ENCODE peak calls at places on chromosomes 16 and 17, in nine cellular contexts. O is neural crest cell, F is heart right ventricle, T is foreskin fibroblast, S is A549, G is progenitor cell of endocrine pancreas, Q is pancreas, J is stomach, B is body of pancreas. H is an unnamed sample.

GRCh38 chr17:2214047-2214717 is 89.4 kb downstream of the SMG6 start:
- DNase-seq in T (peak; percentile 93), S (no peak), J (no peak), B (no peak), O (no peak), G (no peak), Q (no peak), F (peak; percentile 58), H (no peak)

GRCh38 chr16:85556456-85557082 is 56.6 kb upstream of the GSE1 start:
- DNase-seq in Q (peak; percentile 80), G (peak; percentile 35), T (no peak), S (peak; percentile 53), J (peak; percentile 63), O (no peak), F (peak; percentile 69), B (peak; percentile 65), H (no peak)

GRCh38 chr17:3750296-3750695 is 26.6 kb downstream of the HASPIN start:
- DNase-seq in F (no peak), G (no peak), B (no peak), J (no peak), S (no peak), O (no peak), T (no peak), Q (no peak), H (no peak)

GRCh38 chr17:69457603-69458002 is 43.1 kb downstream of the MAP2K6 start:
- DNase-seq in G (no peak), T (no peak), O (no peak), Q (no peak), S (no peak), F (no peak), B (no peak), J (no peak), H (no peak)

GRCh38 chr17:18026408-18026776 is 12.6 kb downstream of the ATPAF2 start:
- DNase-seq in T (peak; percentile 76), Q (no peak), B (no peak), F (peak; percentile 60), G (no peak), J (no peak), S (no peak), O (no peak), H (no peak)

GRCh38 chr17:31686495-31686894 is 172.5 kb downstream of the COPRS start:
- DNase-seq in Q (no peak), J (no peak), S (no peak), F (no peak), O (no peak), B (no peak), G (no peak), T (no peak), H (no peak)

GRCh38 chr16:81405702-81406113 is 38.9 kb upstream of the CMIP start:
- DNase-seq in J (peak; percentile 44), O (no peak), B (peak; percentile 34), S (peak; percentile 96), Q (no peak), F (no peak), T (peak; percentile 80), G (peak; percentile 12), H (peak; percentile 98)

GRCh38 chr17:48074322-48075054 is 26.3 kb downstream of the NFE2L1 start:
- DNase-seq in F (peak; percentile 84), O (peak; percentile 76), Q (no peak), B (peak; percentile 78), S (peak; percentile 72), G (peak; percentile 50), T (peak; percentile 69), J (peak; percentile 83), H (peak; percentile 50)

GRCh38 chr17:49235896-49236295 is 5.3 kb upstream of the PHOSPHO1 start:
- DNase-seq in O (no peak), Q (no peak), T (no peak), F (no peak), S (no peak), G (no peak), B (no peak), J (no peak), H (no peak)

GRCh38 chr16:2468142-2468724 is 2.9 kb upstream of the NTN3 start:
- DNase-seq in G (no peak), O (no peak), J (no peak), Q (peak; percentile 70), B (no peak), F (no peak), S (peak; percentile 23), T (no peak), H (no peak)

GRCh38 chr17:6648181-6648580 is 3.2 kb downstream of the MED31 start:
- DNase-seq in G (no peak), S (peak; percentile 76), B (no peak), F (no peak), T (no peak), J (no peak), Q (no peak), O (no peak), H (no peak)

GRCh38 chr17:64622931-64623654 is 39.0 kb downstream of the SMURF2 start:
- DNase-seq in Q (no peak), T (peak; percentile 70), B (no peak), F (no peak), J (no peak), S (peak; percentile 68), G (no peak), O (no peak), H (peak; percentile 80)

GRCh38 chr17:8062435-8062806 is 23.6 kb downstream of the ALOX15B start:
- DNase-seq in T (no peak), S (no peak), G (no peak), O (no peak), J (no peak), F (no peak), Q (no peak), B (no peak), H (no peak)

GRCh38 chr16:25838724-25839186 is 147.0 kb downstream of the HS3ST4 start:
- DNase-seq in G (peak; percentile 24), B (peak; percentile 33), T (peak; percentile 14), S (peak; percentile 19), O (peak; percentile 31), J (no peak), F (peak; percentile 10), Q (no peak), H (no peak)

GRCh38 chr16:35743101-35743692 is 2283.8 kb downstream of the TP53TG3F start:
- DNase-seq in S (no peak), T (no peak), O (no peak), G (no peak), B (no peak), J (no peak), F (no peak), Q (no peak), H (no peak)

GRCh38 chr16:83723244-83723643 is 84.5 kb upstream of the HSBP1 start:
- DNase-seq in J (no peak), S (no peak), T (no peak), F (no peak), Q (no peak), B (no peak), G (no peak), O (no peak), H (no peak)

GRCh38 chr16:69798466-69798865 is 36.3 kb downstream of the WWP2 start:
- DNase-seq in F (peak; percentile 8), B (no peak), S (no peak), J (no peak), Q (no peak), T (no peak), G (no peak), O (no peak), H (no peak)
- TF ChIP-seq CTCF in F (peak; percentile 35), B (peak; percentile 50), S (peak; percentile 36), J (no peak), Q (no peak), T (peak; percentile 38), G (peak; percentile 36), O (peak; percentile 46), H (no peak)

GRCh38 chr17:38532451-38532850 is 73.3 kb downstream of the SRCIN1 start:
- DNase-seq in G (no peak), J (no peak), S (no peak), B (no peak), O (no peak), F (no peak), Q (no peak), T (no peak), H (no peak)
- TF ChIP-seq CTCF in G (no peak), J (no peak), S (no peak), B (no peak), O (no peak), F (no peak), Q (no peak), T (no peak), H (no peak)

GRCh38 chr16:732936-733335 is 6.0 kb downstream of the HAGHL start:
- DNase-seq in S (no peak), F (no peak), B (no peak), Q (peak; percentile 69), O (no peak), J (no peak), T (no peak), G (no peak), H (no peak)

GRCh38 chr16:734208-734980 is 6.4 kb downstream of the CIAO3 start:
- DNase-seq in J (no peak), G (no peak), B (no peak), S (no peak), O (no peak), Q (peak; percentile 67), F (no peak), T (no peak), H (no peak)

GRCh38 chr16:732332-732731 is 5.4 kb downstream of the HAGHL start:
- DNase-seq in T (no peak), B (no peak), J (no peak), S (no peak), F (no peak), O (no peak), G (no peak), Q (no peak), H (no peak)

GRCh38 chr16:734981-735881 is 5.6 kb downstream of the CIAO3 start:
- DNase-seq in T (no peak), S (no peak), F (no peak), G (no peak), J (no peak), B (no peak), Q (peak; percentile 67), O (no peak), H (no peak)

DNA sequence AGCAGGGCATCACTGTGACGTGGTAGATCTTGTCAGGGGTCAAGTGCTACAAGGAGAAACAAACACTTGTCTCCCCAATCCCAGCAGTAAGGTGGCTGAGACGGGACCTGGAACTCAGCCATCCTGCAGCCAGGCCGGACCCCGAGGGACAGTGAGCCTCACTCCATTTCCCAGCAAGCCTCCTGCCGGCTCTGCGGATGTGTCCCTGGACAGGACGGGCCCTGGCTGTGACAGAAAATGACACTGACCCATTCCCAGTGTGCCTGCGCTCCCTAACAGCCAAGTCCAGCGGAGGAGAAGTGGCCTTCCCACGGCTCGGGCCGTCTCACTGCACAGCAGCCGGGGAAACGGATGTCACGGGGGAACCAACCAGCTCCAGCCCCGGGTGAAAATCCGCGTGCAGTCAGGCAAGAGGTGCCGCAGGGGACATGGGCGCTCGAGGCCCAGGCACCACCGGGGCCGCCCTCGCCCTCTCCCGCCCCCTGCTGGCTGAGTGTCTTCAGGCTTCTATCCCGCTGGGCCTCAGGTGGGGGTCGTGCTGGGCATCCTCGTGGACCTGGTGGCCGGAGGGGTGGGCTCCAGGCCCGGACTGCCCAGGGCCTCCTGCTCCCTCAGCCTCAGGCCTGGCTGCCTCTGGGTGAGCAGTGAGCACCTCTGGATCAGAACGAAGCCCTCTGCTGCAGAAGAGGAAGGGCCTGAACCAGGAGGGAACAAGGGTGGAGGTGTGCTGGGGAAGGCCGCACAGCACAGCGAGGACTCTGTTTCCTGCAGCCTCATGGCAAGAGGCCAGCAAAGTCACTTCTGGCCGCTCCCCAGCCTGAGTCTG is 6.7 kb downstream of the HAGHL start:
- DNase-seq in B (no peak), F (no peak), O (peak; percentile 23), J (no peak), G (no peak), T (no peak), Q (peak; percentile 71), S (no peak), H (no peak)
- TF ChIP-seq CTCF in B (no peak), F (peak; percentile 23), O (peak; percentile 40), J (no peak), G (peak; percentile 33), T (peak; percentile 18), Q (no peak), S (peak; percentile 49), H (peak; percentile 43)

GRCh38 chr17:61409301-61410099 is 9.9 kb downstream of the TBX2 start:
- DNase-seq in S (peak; percentile 91), J (peak; percentile 69), B (peak; percentile 55), T (peak; percentile 75), O (no peak), G (peak; percentile 48), F (peak; percentile 59), Q (peak; percentile 79), H (no peak)
- TF ChIP-seq CTCF in S (peak; percentile 96), J (no peak), B (peak; percentile 70), T (peak; percentile 32), O (peak; percentile 62), G (peak; percentile 57), F (peak; percentile 39), Q (no peak), H (peak; percentile 60)

H was measured in foreskin keratinocyte.